ENCODE peak calls at places on chromosome 5, in five cellular contexts. I is H7, W is activated T-helper 1 cell treated with Interleukin-2 at 50 U/mL for 16 hours, B is lower leg skin, Y is HEK293T. F is an unnamed sample.

GRCh38 chr5:147965712-147966111 is 59.4 kb upstream of the C5orf46 start:
- DNase-seq in I (no peak), W (no peak), B (no peak), Y (no peak), F (no peak)

GRCh38 chr5:15003511-15003920 is 131.9 kb upstream of the ANKH start:
- DNase-seq in I (peak; percentile 74), W (peak; percentile 26), B (peak; percentile 88), Y (peak; percentile 73), F (peak; percentile 55)

GRCh38 chr5:54619732-54620582 is 102.4 kb downstream of the SNX18 start:
- DNase-seq in I (no peak), W (no peak), B (no peak), Y (no peak), F (no peak)

GRCh38 chr5:170273968-170274710 is 23.4 kb downstream of the LCP2 start:
- DNase-seq in I (peak; percentile 70), W (no peak), B (no peak), Y (peak; percentile 42), F (no peak)

GRCh38 chr5:1103505-1104326 is 8.1 kb downstream of the SLC12A7 start:
- DNase-seq in I (no peak), W (no peak), B (peak; percentile 93), Y (no peak), F (no peak)

GRCh38 chr5:106397700-106398099 is 1273.0 kb downstream of the EFNA5 start:
- DNase-seq in I (no peak), W (no peak), B (no peak), Y (no peak), F (peak; percentile 35)

GRCh38 chr5:111454198-111454606 is 58.1 kb downstream of the STARD4 start:
- DNase-seq in I (no peak), W (no peak), B (no peak), Y (no peak), F (peak; percentile 5)

GRCh38 chr5:52015760-52016159 is 632.5 kb downstream of the ISL1 start:
- DNase-seq in I (no peak), W (no peak), B (no peak), Y (no peak), F (no peak)

GRCh38 chr5:139414601-139415121 is 10.8 kb upstream of the SPATA24 start:
- DNase-seq in I (no peak), W (no peak), B (peak; percentile 48), Y (no peak), F (no peak)

GRCh38 chr5:87411586-87412416 is 929 bp downstream of the CCNH start:
- DNase-seq in I (peak; percentile 2), W (no peak), B (no peak), Y (peak; percentile 27), F (no peak)

GRCh38 chr5:150599917-150600511 is 40.4 kb upstream of the SYNPO start:
- DNase-seq in I (peak; percentile 76), W (no peak), B (peak; percentile 91), Y (no peak), F (no peak)